ENCODE peak calls at places on chromosomes 12 and 14, in seven cellular contexts. B is hepatocyte, E is gastrocnemius medialis, S is stomach, L is H9, F is pancreas, P is HepG2. X is an unnamed sample. For H3K4me1 and H3K9me3, the result is how much of the 10 kb centered on the place peaks cover.

GRCh38 chr12:87217486-87217885 is 811.7 kb downstream of the C12orf50 start:
- DNase-seq in L (no peak), S (no peak), F (no peak), P (no peak), B (no peak), E (no peak), X (no peak)

GRCh38 chr12:127685476-127686234 is 581.3 kb upstream of the TMEM132C start:
- DNase-seq in P (no peak), B (no peak), E (no peak), L (no peak), F (no peak), S (no peak), X (no peak)

GRCh38 chr14:58693048-58693447 is 55.3 kb downstream of the DACT1 start:
- DNase-seq in B (no peak), S (no peak), L (no peak), F (no peak), E (no peak), P (no peak), X (no peak)

GRCh38 chr14:91243098-91243483 is 1.4 kb downstream of the GPR68 start:
- DNase-seq in E (no peak), B (no peak), F (no peak), S (no peak), L (no peak), P (no peak), X (no peak)

GRCh38 chr12:31118347-31118830 is 44.7 kb downstream of the DDX11 start:
- DNase-seq in S (no peak), E (no peak), B (peak), L (peak), F (no peak), P (no peak), X (no peak)

GRCh38 chr14:56217380-56218045 is 99.3 kb downstream of the PELI2 start:
- DNase-seq in S (no peak), B (no peak), E (no peak), F (no peak), L (no peak), P (no peak), X (no peak)

GRCh38 chr12:83462419-83462818 is 775.7 kb downstream of the TMTC2 start:
- DNase-seq in P (no peak), E (no peak), S (no peak), B (no peak), L (no peak), F (no peak), X (no peak)

GRCh38 chr12:6262635-6263034 is 47.8 kb upstream of the PLEKHG6 start:
- DNase-seq in L (no peak), E (no peak), P (no peak), F (no peak), B (no peak), S (no peak), X (no peak)

GRCh38 chr14:89702151-89702936 is 252.2 kb downstream of the EFCAB11 start:
- DNase-seq in P (no peak), L (no peak), F (peak), B (peak), E (no peak), S (no peak), X (peak)

GRCh38 chr12:28975564-28976340 is 173.3 kb upstream of the FAR2 start:
- DNase-seq in P (no peak), L (no peak), B (no peak), E (no peak), S (no peak), F (no peak), X (no peak)

GRCh38 chr12:41364211-41364610 is 176.1 kb downstream of the PDZRN4 start:
- DNase-seq in P (no peak), B (no peak), E (no peak), F (no peak), L (no peak), S (no peak), X (no peak)

GRCh38 chr14:59435987-59436386 is 29.2 kb downstream of the GPR135 start:
- DNase-seq in B (no peak), P (no peak), L (no peak), S (no peak), E (no peak), F (no peak), X (no peak)

GRCh38 chr12:53097564-53098353 is at the start of gene IGFBP6:
- DNase-seq in B (peak), F (peak), P (no peak), E (peak), L (peak), S (peak), X (peak)

GRCh38 chr14:52950898-52951729 is at the start of gene FERMT2:
- DNase-seq in L (peak), S (peak), F (peak), B (peak), E (peak), P (peak), X (peak)

DNA sequence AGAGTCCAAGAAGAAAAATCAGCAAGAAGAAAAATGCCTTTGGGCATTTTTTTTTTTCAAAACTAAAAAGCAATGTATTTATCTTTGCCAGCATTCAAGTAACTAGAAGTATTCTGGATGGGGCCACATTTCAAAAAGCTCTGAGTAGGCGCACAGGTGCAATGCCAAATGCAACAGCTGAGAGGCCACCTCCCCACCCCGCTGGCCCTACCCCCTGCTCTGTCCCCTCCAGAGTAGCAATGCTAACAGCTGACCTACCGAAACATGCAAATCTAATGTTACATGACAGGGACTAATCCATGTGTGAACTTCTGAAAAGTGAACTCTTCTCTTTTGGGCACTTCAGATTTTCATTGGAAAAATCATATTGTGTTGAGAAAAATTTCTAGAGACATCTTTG is 153.7 kb upstream of the SLC38A2 start:
- DNase-seq in B (no peak), F (no peak), E (no peak), S (no peak), L (no peak), P (no peak), X (peak)
- TF ChIP-seq CTCF in B (no peak), F (no peak), E (no peak), S (no peak), L (no peak), P (no peak), X (no peak)

GRCh38 chr14:99565383-99565782 is 38.6 kb downstream of the CCDC85C start:
- DNase-seq in B (no peak), F (no peak), L (no peak), P (no peak), S (no peak), E (no peak), X (no peak)
- H3K4me1 ChIP-seq in B (half or more), F (half or more), L (under half), P (half or more), S (half or more), E (under half), X (under half)

GRCh38 chr14:101055106-101055662 is 151.7 kb upstream of the RTL1 start:
- DNase-seq in S (no peak), F (no peak), P (no peak), B (no peak), L (no peak), E (no peak), X (peak)

GRCh38 chr14:101057394-101057793 is 153.9 kb upstream of the RTL1 start:
- DNase-seq in B (no peak), L (no peak), F (no peak), P (no peak), S (no peak), E (no peak), X (no peak)

GRCh38 chr14:101054671-101055070 is 151.1 kb upstream of the RTL1 start:
- DNase-seq in F (no peak), B (no peak), P (no peak), L (no peak), E (no peak), S (no peak), X (no peak)

GRCh38 chr14:101056446-101056845 is 152.9 kb upstream of the RTL1 start:
- DNase-seq in B (no peak), P (no peak), S (no peak), E (no peak), F (no peak), L (no peak), X (no peak)

DNA sequence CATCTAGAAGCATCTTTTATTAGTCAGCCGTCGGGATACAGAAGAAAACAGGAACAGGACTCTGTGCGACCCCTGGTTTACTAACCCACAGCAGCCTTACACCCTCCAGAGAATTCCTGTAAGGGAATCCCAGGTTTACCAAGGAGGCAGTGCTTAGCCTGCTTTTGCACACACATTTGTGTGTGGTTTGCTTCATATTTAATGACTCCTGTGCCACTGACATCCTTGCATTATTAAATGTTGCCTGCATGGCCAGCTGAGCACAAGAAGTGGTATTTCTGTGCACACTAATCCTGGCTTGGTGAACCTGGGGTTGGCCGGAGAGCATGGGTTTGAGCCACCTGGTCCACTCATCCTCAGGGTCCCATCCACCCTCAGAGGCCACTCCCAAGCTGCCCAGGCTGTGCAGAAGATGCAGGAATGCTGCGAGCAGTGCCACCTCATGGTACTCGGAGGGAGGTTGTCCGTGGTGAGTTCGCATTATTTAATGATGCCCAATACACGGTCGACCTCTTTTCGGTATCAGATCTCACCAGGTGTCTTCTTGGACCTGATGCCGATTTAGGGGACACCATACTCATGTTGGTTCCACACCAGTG is 152.4 kb upstream of the RTL1 start:
- DNase-seq in B (no peak), L (no peak), F (no peak), E (no peak), P (no peak), S (no peak), X (peak)
- H3K9me3 ChIP-seq in B (under half), L (under half), F (under half), E (under half), P (under half), S (under half), X (under half)

DNA sequence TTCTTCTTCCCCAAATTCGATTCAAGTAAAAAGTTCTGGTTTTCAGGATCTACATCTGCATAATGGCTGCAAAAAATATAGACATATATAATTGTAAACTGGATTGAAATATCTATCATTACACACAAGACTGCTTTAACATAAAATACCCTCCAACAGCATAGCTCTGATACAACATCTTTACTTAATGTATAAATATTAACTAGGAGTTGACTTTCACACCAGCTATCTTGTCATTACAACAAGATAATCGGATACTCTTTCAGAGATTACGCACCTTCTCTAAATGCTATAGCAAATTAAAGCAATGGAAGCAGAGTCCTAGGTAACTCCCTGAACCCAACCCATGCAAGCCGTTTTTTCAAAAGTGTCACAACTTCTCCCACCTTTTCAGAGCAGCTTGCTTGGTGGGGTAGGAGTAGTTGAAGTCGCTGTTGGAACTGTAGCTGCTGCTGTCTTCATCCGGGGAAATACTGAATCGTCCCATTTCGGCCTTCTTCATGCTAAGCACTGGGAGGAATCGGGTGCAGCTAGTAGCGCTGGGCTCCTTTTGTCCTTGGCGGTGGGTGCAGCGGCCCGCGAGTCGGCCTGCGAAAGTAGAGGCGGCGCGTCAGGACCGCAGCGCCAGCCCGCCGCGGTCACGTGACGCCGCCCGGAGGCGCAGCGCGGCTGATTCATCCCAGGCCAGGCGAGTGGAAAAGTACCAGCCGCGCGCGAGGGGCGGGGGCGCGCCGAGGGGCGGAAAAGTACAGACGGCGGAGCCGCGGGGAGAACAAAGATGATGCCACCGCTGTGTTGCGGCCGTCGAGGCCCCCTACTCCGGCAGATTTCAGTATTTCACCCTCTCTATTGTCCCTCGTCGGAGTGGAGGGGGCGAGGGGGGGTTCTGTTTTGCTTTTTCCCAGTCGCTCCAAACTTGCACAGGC is 1.5 kb downstream of the SLC38A2 start:
- DNase-seq in B (peak), L (peak), P (peak), S (peak), E (peak), F (peak), X (peak)
- TF ChIP-seq CTCF in B (peak), L (no peak), P (peak), S (no peak), E (no peak), F (no peak), X (no peak)

GRCh38 chr12:68621092-68622081 is 10.7 kb downstream of the RAP1B start:
- DNase-seq in B (no peak), S (no peak), P (no peak), E (no peak), F (no peak), L (no peak), X (no peak)
- H3K4me1 ChIP-seq in B (under half), S (half or more), P (under half), E (half or more), F (under half), L (under half), X (half or more)

GRCh38 chr12:132265056-132265800 is 64.2 kb downstream of the GALNT9 start:
- DNase-seq in S (no peak), L (no peak), B (no peak), E (no peak), P (no peak), F (no peak), X (no peak)
- H3K9me3 ChIP-seq in S (under half), L (under half), B (under half), E (under half), P (under half), F (under half), X (under half)

GRCh38 chr14:25375639-25376038 is 325.7 kb upstream of the STXBP6 start:
- DNase-seq in L (no peak), B (no peak), E (no peak), P (no peak), F (no peak), S (no peak), X (no peak)

GRCh38 chr14:25381498-25381897 is 331.6 kb upstream of the STXBP6 start:
- DNase-seq in S (no peak), B (peak), L (no peak), F (no peak), P (peak), E (no peak), X (no peak)
- TF ChIP-seq CTCF in S (no peak), B (peak), L (peak), F (no peak), P (peak), E (no peak), X (no peak)

DNA sequence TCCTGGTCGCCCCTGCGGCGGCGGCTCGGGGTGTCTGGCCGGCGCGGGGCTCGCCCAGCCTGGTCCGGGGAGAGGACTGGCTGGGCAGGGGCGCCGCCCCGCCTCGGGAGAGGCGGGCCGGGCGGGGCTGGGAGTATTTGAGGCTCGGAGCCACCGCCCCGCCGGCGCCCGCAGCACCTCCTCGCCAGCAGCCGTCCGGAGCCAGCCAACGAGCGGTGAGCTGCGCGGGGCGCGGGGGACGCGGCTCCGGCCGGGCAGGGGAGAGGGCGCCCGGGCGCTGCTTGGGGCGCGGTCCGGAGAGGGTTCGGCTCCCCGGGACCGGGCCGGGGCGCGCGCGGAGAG is at the start of gene LGALS3:
- DNase-seq in S (peak), L (peak), B (peak), F (peak), E (peak), P (no peak), X (peak)
- H3K4me1 ChIP-seq in S (under half), L (under half), B (under half), F (under half), E (under half), P (under half), X (under half)

GRCh38 chr12:104692335-104693218 is 235.8 kb downstream of the CHST11 start:
- DNase-seq in E (no peak), B (no peak), L (no peak), P (no peak), S (no peak), F (no peak), X (no peak)

GRCh38 chr12:104694161-104694560 is 237.4 kb downstream of the CHST11 start:
- DNase-seq in S (no peak), F (no peak), B (no peak), L (no peak), E (no peak), P (no peak), X (no peak)

GRCh38 chr12:104694711-104695110 is 238.0 kb downstream of the CHST11 start:
- DNase-seq in E (peak), P (no peak), B (no peak), F (no peak), L (no peak), S (no peak), X (peak)

GRCh38 chr12:104691661-104692334 is 235.1 kb downstream of the CHST11 start:
- DNase-seq in L (no peak), S (no peak), E (no peak), F (no peak), P (no peak), B (no peak), X (no peak)

DNA sequence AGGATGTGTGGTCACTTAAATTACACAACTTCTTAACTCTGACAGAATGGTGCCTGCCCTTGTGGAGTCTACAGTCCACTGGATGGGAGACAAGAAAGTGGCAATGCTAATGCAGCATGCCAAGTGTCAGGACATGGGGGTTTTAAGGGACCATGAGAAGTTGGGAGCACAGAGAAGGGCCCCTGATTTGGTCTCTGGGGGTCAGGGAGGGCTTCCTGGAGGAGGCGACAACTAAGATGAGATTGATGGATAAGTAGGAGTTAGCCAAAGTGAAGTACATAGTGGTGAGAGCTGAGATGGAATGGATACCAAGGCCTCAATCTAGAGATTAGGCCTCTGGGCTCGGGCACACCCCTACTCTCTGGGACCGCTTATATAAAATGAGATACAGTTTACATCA is 236.7 kb downstream of the CHST11 start:
- DNase-seq in B (no peak), F (no peak), P (no peak), S (no peak), L (no peak), E (no peak), X (no peak)
- H3K9me3 ChIP-seq in B (under half), F (under half), P (under half), S (under half), L (under half), E (under half), X (under half)

X was measured in psoas muscle.